ENCODE peak calls at places on chromosomes 5 and 9, in seven cellular contexts. One of them, this sample, is unnamed.
A peak's percentile ranks its signal among the peaks of the same experiment; 100 is the strongest.

GRCh38 chr5:95835682-95836405 is 13.3 kb upstream of the GLRX start:
- DNase-seq in effector memory CD4-positive, alpha-beta T cell: no peak
- DNase-seq in HEK293T: no peak
- DNase-seq in kidney: no peak
- DNase-seq in CD8-positive, alpha-beta T cell: no peak
- DNase-seq in sigmoid colon: no peak
- DNase-seq in NCI-H748 treated with DMSO at 0.1 percent for 48 hours: no peak
- DNase-seq in this sample: no peak

GRCh38 chr5:38640012-38640395 is 83.6 kb upstream of the LIFR start:
- DNase-seq in kidney: no peak
- DNase-seq in NCI-H748 treated with DMSO at 0.1 percent for 48 hours: no peak
- DNase-seq in HEK293T: no peak
- DNase-seq in CD8-positive, alpha-beta T cell: no peak
- DNase-seq in sigmoid colon: no peak
- DNase-seq in effector memory CD4-positive, alpha-beta T cell: no peak
- DNase-seq in this sample: no peak

GRCh38 chr9:120905794-120906248 is 20.8 kb downstream of the TRAF1 start:
- DNase-seq in CD8-positive, alpha-beta T cell: peak; percentile 42
- DNase-seq in HEK293T: no peak
- DNase-seq in NCI-H748 treated with DMSO at 0.1 percent for 48 hours: no peak
- DNase-seq in effector memory CD4-positive, alpha-beta T cell: no peak
- DNase-seq in sigmoid colon: no peak
- DNase-seq in kidney: no peak
- DNase-seq in this sample: no peak

GRCh38 chr5:157159209-157159751 is 6.8 kb downstream of the GARIN3 start:
- DNase-seq in effector memory CD4-positive, alpha-beta T cell: peak; percentile 40
- DNase-seq in CD8-positive, alpha-beta T cell: peak; percentile 29
- DNase-seq in HEK293T: no peak
- DNase-seq in kidney: no peak
- DNase-seq in NCI-H748 treated with DMSO at 0.1 percent for 48 hours: no peak
- DNase-seq in sigmoid colon: no peak
- DNase-seq in this sample: peak; percentile 31

GRCh38 chr9:110047955-110048472 is 159.9 kb downstream of the C9orf152 start:
- DNase-seq in sigmoid colon: no peak
- DNase-seq in kidney: no peak
- DNase-seq in effector memory CD4-positive, alpha-beta T cell: no peak
- DNase-seq in NCI-H748 treated with DMSO at 0.1 percent for 48 hours: peak; percentile 42
- DNase-seq in HEK293T: peak; percentile 25
- DNase-seq in CD8-positive, alpha-beta T cell: no peak
- DNase-seq in this sample: no peak

GRCh38 chr9:137319976-137320551 is 18.0 kb upstream of the NRARP start:
- DNase-seq in NCI-H748 treated with DMSO at 0.1 percent for 48 hours: no peak
- DNase-seq in HEK293T: no peak
- DNase-seq in effector memory CD4-positive, alpha-beta T cell: no peak
- DNase-seq in CD8-positive, alpha-beta T cell: no peak
- DNase-seq in kidney: peak; percentile 67
- DNase-seq in sigmoid colon: peak; percentile 53
- DNase-seq in this sample: no peak

GRCh38 chr5:56480305-56481146 is 247.4 kb upstream of the ANKRD55 start:
- DNase-seq in effector memory CD4-positive, alpha-beta T cell: peak; percentile 22
- DNase-seq in NCI-H748 treated with DMSO at 0.1 percent for 48 hours: no peak
- DNase-seq in kidney: peak; percentile 91
- DNase-seq in CD8-positive, alpha-beta T cell: peak; percentile 11
- DNase-seq in sigmoid colon: peak; percentile 78
- DNase-seq in HEK293T: peak; percentile 32
- DNase-seq in this sample: no peak

GRCh38 chr9:137046094-137046787 is at the start of gene NPDC1:
- DNase-seq in HEK293T: peak; percentile 93
- DNase-seq in effector memory CD4-positive, alpha-beta T cell: peak; percentile 66
- DNase-seq in sigmoid colon: peak; percentile 87
- DNase-seq in NCI-H748 treated with DMSO at 0.1 percent for 48 hours: peak; percentile 64
- DNase-seq in CD8-positive, alpha-beta T cell: peak; percentile 68
- DNase-seq in kidney: peak; percentile 91
- DNase-seq in this sample: no peak

GRCh38 chr9:614421-614820 is 227.1 kb upstream of the DMRT1 start:
- DNase-seq in kidney: no peak
- DNase-seq in CD8-positive, alpha-beta T cell: no peak
- DNase-seq in NCI-H748 treated with DMSO at 0.1 percent for 48 hours: no peak
- DNase-seq in sigmoid colon: no peak
- DNase-seq in HEK293T: no peak
- DNase-seq in effector memory CD4-positive, alpha-beta T cell: no peak
- DNase-seq in this sample: no peak

GRCh38 chr9:126391713-126392661 is 65.4 kb downstream of the MVB12B start:
- DNase-seq in NCI-H748 treated with DMSO at 0.1 percent for 48 hours: no peak
- DNase-seq in CD8-positive, alpha-beta T cell: no peak
- DNase-seq in HEK293T: no peak
- DNase-seq in effector memory CD4-positive, alpha-beta T cell: no peak
- DNase-seq in sigmoid colon: no peak
- DNase-seq in kidney: no peak
- DNase-seq in this sample: no peak

GRCh38 chr5:89265511-89266169 is 382.7 kb upstream of the MEF2C start:
- DNase-seq in CD8-positive, alpha-beta T cell: no peak
- DNase-seq in effector memory CD4-positive, alpha-beta T cell: no peak
- DNase-seq in sigmoid colon: no peak
- DNase-seq in kidney: no peak
- DNase-seq in NCI-H748 treated with DMSO at 0.1 percent for 48 hours: no peak
- DNase-seq in HEK293T: no peak
- DNase-seq in this sample: no peak

GRCh38 chr9:92310562-92310961 is 14.6 kb downstream of the NOL8 start:
- DNase-seq in kidney: no peak
- DNase-seq in CD8-positive, alpha-beta T cell: no peak
- DNase-seq in sigmoid colon: no peak
- DNase-seq in effector memory CD4-positive, alpha-beta T cell: no peak
- DNase-seq in NCI-H748 treated with DMSO at 0.1 percent for 48 hours: no peak
- DNase-seq in HEK293T: no peak
- DNase-seq in this sample: no peak

GRCh38 chr5:14491015-14491414 is 90.6 kb upstream of the OTULINL start:
- DNase-seq in effector memory CD4-positive, alpha-beta T cell: no peak
- DNase-seq in sigmoid colon: no peak
- DNase-seq in NCI-H748 treated with DMSO at 0.1 percent for 48 hours: no peak
- DNase-seq in HEK293T: no peak
- DNase-seq in CD8-positive, alpha-beta T cell: no peak
- DNase-seq in kidney: no peak
- DNase-seq in this sample: no peak

GRCh38 chr9:76634356-76635054 is 129.7 kb upstream of the PCA3 start:
- DNase-seq in CD8-positive, alpha-beta T cell: no peak
- DNase-seq in sigmoid colon: no peak
- DNase-seq in NCI-H748 treated with DMSO at 0.1 percent for 48 hours: no peak
- DNase-seq in kidney: no peak
- DNase-seq in effector memory CD4-positive, alpha-beta T cell: no peak
- DNase-seq in HEK293T: no peak
- DNase-seq in this sample: no peak

GRCh38 chr9:94693485-94694191 is 32.9 kb upstream of the AOPEP start:
- DNase-seq in kidney: no peak
- DNase-seq in CD8-positive, alpha-beta T cell: no peak
- DNase-seq in effector memory CD4-positive, alpha-beta T cell: no peak
- DNase-seq in sigmoid colon: no peak
- DNase-seq in HEK293T: no peak
- DNase-seq in NCI-H748 treated with DMSO at 0.1 percent for 48 hours: no peak
- DNase-seq in this sample: no peak

GRCh38 chr9:127179633-127180401 is 57.4 kb upstream of the ANGPTL2 start:
- DNase-seq in CD8-positive, alpha-beta T cell: no peak
- DNase-seq in effector memory CD4-positive, alpha-beta T cell: no peak
- DNase-seq in sigmoid colon: peak; percentile 57
- DNase-seq in HEK293T: no peak
- DNase-seq in NCI-H748 treated with DMSO at 0.1 percent for 48 hours: no peak
- DNase-seq in kidney: peak; percentile 22
- DNase-seq in this sample: no peak

GRCh38 chr5:34743878-34744277 is 87.8 kb downstream of the RAI14 start:
- DNase-seq in CD8-positive, alpha-beta T cell: no peak
- DNase-seq in kidney: no peak
- DNase-seq in effector memory CD4-positive, alpha-beta T cell: no peak
- DNase-seq in sigmoid colon: no peak
- DNase-seq in HEK293T: no peak
- DNase-seq in NCI-H748 treated with DMSO at 0.1 percent for 48 hours: no peak
- DNase-seq in this sample: no peak

GRCh38 chr9:2271426-2271825 is 256.3 kb downstream of the SMARCA2 start:
- DNase-seq in HEK293T: peak; percentile 6
- DNase-seq in kidney: no peak
- DNase-seq in sigmoid colon: no peak
- DNase-seq in CD8-positive, alpha-beta T cell: no peak
- DNase-seq in NCI-H748 treated with DMSO at 0.1 percent for 48 hours: no peak
- DNase-seq in effector memory CD4-positive, alpha-beta T cell: no peak
- DNase-seq in this sample: no peak

GRCh38 chr9:95952471-95952870 is 77.0 kb downstream of the ERCC6L2 start:
- DNase-seq in kidney: no peak
- DNase-seq in CD8-positive, alpha-beta T cell: no peak
- DNase-seq in HEK293T: no peak
- DNase-seq in NCI-H748 treated with DMSO at 0.1 percent for 48 hours: no peak
- DNase-seq in effector memory CD4-positive, alpha-beta T cell: no peak
- DNase-seq in sigmoid colon: no peak
- DNase-seq in this sample: no peak

GRCh38 chr9:7510209-7510608 is 289.4 kb downstream of the DMAC1 start:
- DNase-seq in effector memory CD4-positive, alpha-beta T cell: no peak
- DNase-seq in CD8-positive, alpha-beta T cell: no peak
- DNase-seq in sigmoid colon: no peak
- DNase-seq in kidney: no peak
- DNase-seq in HEK293T: no peak
- DNase-seq in NCI-H748 treated with DMSO at 0.1 percent for 48 hours: no peak
- DNase-seq in this sample: no peak

GRCh38 chr9:31140316-31140715 is 1244.1 kb upstream of the ACO1 start:
- DNase-seq in sigmoid colon: no peak
- DNase-seq in HEK293T: no peak
- DNase-seq in CD8-positive, alpha-beta T cell: no peak
- DNase-seq in NCI-H748 treated with DMSO at 0.1 percent for 48 hours: peak; percentile 19
- DNase-seq in effector memory CD4-positive, alpha-beta T cell: no peak
- DNase-seq in kidney: no peak
- DNase-seq in this sample: no peak

GRCh38 chr5:127988149-127988755 is 95.3 kb upstream of the SLC12A2 start:
- DNase-seq in sigmoid colon: no peak
- DNase-seq in CD8-positive, alpha-beta T cell: no peak
- DNase-seq in NCI-H748 treated with DMSO at 0.1 percent for 48 hours: peak; percentile 49
- DNase-seq in kidney: no peak
- DNase-seq in effector memory CD4-positive, alpha-beta T cell: no peak
- DNase-seq in HEK293T: no peak
- DNase-seq in this sample: no peak

GRCh38 chr5:148899993-148900392 is 73.6 kb downstream of the ADRB2 start:
- DNase-seq in sigmoid colon: no peak
- DNase-seq in NCI-H748 treated with DMSO at 0.1 percent for 48 hours: no peak
- DNase-seq in HEK293T: no peak
- DNase-seq in kidney: no peak
- DNase-seq in effector memory CD4-positive, alpha-beta T cell: no peak
- DNase-seq in CD8-positive, alpha-beta T cell: no peak
- DNase-seq in this sample: no peak

GRCh38 chr9:130394814-130395470 is 49.8 kb upstream of the ASS1 start:
- DNase-seq in CD8-positive, alpha-beta T cell: no peak
- DNase-seq in NCI-H748 treated with DMSO at 0.1 percent for 48 hours: no peak
- DNase-seq in kidney: no peak
- DNase-seq in effector memory CD4-positive, alpha-beta T cell: no peak
- DNase-seq in sigmoid colon: no peak
- DNase-seq in HEK293T: no peak
- DNase-seq in this sample: no peak

GRCh38 chr5:35854248-35854647 is 2.4 kb upstream of the IL7R start:
- DNase-seq in kidney: no peak
- DNase-seq in CD8-positive, alpha-beta T cell: peak; percentile 47
- DNase-seq in NCI-H748 treated with DMSO at 0.1 percent for 48 hours: no peak
- DNase-seq in sigmoid colon: no peak
- DNase-seq in HEK293T: no peak
- DNase-seq in effector memory CD4-positive, alpha-beta T cell: peak; percentile 73
- DNase-seq in this sample: peak; percentile 67

GRCh38 chr5:134614461-134615085 is 18.1 kb downstream of the SAR1B start:
- DNase-seq in effector memory CD4-positive, alpha-beta T cell: no peak
- DNase-seq in sigmoid colon: no peak
- DNase-seq in kidney: no peak
- DNase-seq in HEK293T: no peak
- DNase-seq in CD8-positive, alpha-beta T cell: no peak
- DNase-seq in NCI-H748 treated with DMSO at 0.1 percent for 48 hours: no peak
- DNase-seq in this sample: no peak

GRCh38 chr5:73160239-73160671 is 12.7 kb upstream of the TMEM174 start:
- DNase-seq in effector memory CD4-positive, alpha-beta T cell: no peak
- DNase-seq in sigmoid colon: no peak
- DNase-seq in CD8-positive, alpha-beta T cell: peak; percentile 15
- DNase-seq in HEK293T: no peak
- DNase-seq in kidney: no peak
- DNase-seq in NCI-H748 treated with DMSO at 0.1 percent for 48 hours: no peak
- DNase-seq in this sample: peak; percentile 13

GRCh38 chr5:9545959-9546851 is at the start of gene SEMA5A:
- DNase-seq in NCI-H748 treated with DMSO at 0.1 percent for 48 hours: peak; percentile 67
- DNase-seq in kidney: peak; percentile 93
- DNase-seq in effector memory CD4-positive, alpha-beta T cell: peak; percentile 41
- DNase-seq in CD8-positive, alpha-beta T cell: no peak
- DNase-seq in HEK293T: no peak
- DNase-seq in sigmoid colon: peak; percentile 87
- DNase-seq in this sample: no peak

GRCh38 chr9:3824589-3824988 is 298.8 kb upstream of the RFX3 start:
- DNase-seq in NCI-H748 treated with DMSO at 0.1 percent for 48 hours: no peak
- DNase-seq in effector memory CD4-positive, alpha-beta T cell: no peak
- DNase-seq in CD8-positive, alpha-beta T cell: no peak
- DNase-seq in kidney: no peak
- DNase-seq in sigmoid colon: no peak
- DNase-seq in HEK293T: no peak
- DNase-seq in this sample: no peak

GRCh38 chr5:150500905-150501304 is 7.0 kb upstream of the NDST1 start:
- DNase-seq in sigmoid colon: no peak
- DNase-seq in CD8-positive, alpha-beta T cell: no peak
- DNase-seq in NCI-H748 treated with DMSO at 0.1 percent for 48 hours: no peak
- DNase-seq in HEK293T: no peak
- DNase-seq in kidney: no peak
- DNase-seq in effector memory CD4-positive, alpha-beta T cell: no peak
- DNase-seq in this sample: no peak

GRCh38 chr9:129823163-129823933 is 588 bp downstream of the TOR1A start:
- DNase-seq in sigmoid colon: no peak
- DNase-seq in kidney: peak; percentile 83
- DNase-seq in effector memory CD4-positive, alpha-beta T cell: no peak
- DNase-seq in CD8-positive, alpha-beta T cell: no peak
- DNase-seq in HEK293T: peak; percentile 22
- DNase-seq in NCI-H748 treated with DMSO at 0.1 percent for 48 hours: no peak
- DNase-seq in this sample: no peak

GRCh38 chr5:178827636-178828035 is 32.1 kb upstream of the ZNF354B start:
- DNase-seq in effector memory CD4-positive, alpha-beta T cell: no peak
- DNase-seq in CD8-positive, alpha-beta T cell: no peak
- DNase-seq in HEK293T: no peak
- DNase-seq in sigmoid colon: no peak
- DNase-seq in kidney: no peak
- DNase-seq in NCI-H748 treated with DMSO at 0.1 percent for 48 hours: no peak
- DNase-seq in this sample: no peak

GRCh38 chr5:179599100-179599499 is 24.4 kb downstream of the HNRNPH1 start:
- DNase-seq in HEK293T: no peak
- DNase-seq in NCI-H748 treated with DMSO at 0.1 percent for 48 hours: no peak
- DNase-seq in CD8-positive, alpha-beta T cell: no peak
- DNase-seq in kidney: no peak
- DNase-seq in sigmoid colon: no peak
- DNase-seq in effector memory CD4-positive, alpha-beta T cell: no peak
- DNase-seq in this sample: no peak

GRCh38 chr5:128264567-128264966 is 181.0 kb downstream of the SLC12A2 start:
- DNase-seq in effector memory CD4-positive, alpha-beta T cell: no peak
- DNase-seq in sigmoid colon: no peak
- DNase-seq in HEK293T: no peak
- DNase-seq in NCI-H748 treated with DMSO at 0.1 percent for 48 hours: no peak
- DNase-seq in kidney: no peak
- DNase-seq in CD8-positive, alpha-beta T cell: no peak
- DNase-seq in this sample: no peak

GRCh38 chr9:69674741-69675438 is 2.7 kb upstream of the APBA1 start:
- DNase-seq in HEK293T: no peak
- DNase-seq in effector memory CD4-positive, alpha-beta T cell: no peak
- DNase-seq in NCI-H748 treated with DMSO at 0.1 percent for 48 hours: no peak
- DNase-seq in kidney: no peak
- DNase-seq in sigmoid colon: no peak
- DNase-seq in CD8-positive, alpha-beta T cell: no peak
- DNase-seq in this sample: no peak

GRCh38 chr5:89397096-89397495 is 514.1 kb upstream of the MEF2C start:
- DNase-seq in CD8-positive, alpha-beta T cell: no peak
- DNase-seq in sigmoid colon: no peak
- DNase-seq in kidney: no peak
- DNase-seq in HEK293T: no peak
- DNase-seq in NCI-H748 treated with DMSO at 0.1 percent for 48 hours: no peak
- DNase-seq in effector memory CD4-positive, alpha-beta T cell: no peak
- DNase-seq in this sample: no peak